ENCODE peak calls at places on chromosome 16, in four cellular contexts. One of them, this sample, is unnamed.
A peak's percentile ranks its signal among the peaks of the same experiment; 100 is the strongest.

GRCh38 chr16:31696968-31697743 is 169.5 kb downstream of the AHSP start:
- DNase-seq in cardiac muscle cell: peak; percentile 34
- DNase-seq in body of pancreas: no peak
- DNase-seq in uterus: no peak
- DNase-seq in this sample: no peak

GRCh38 chr16:49834496-49835009 is 21.4 kb downstream of the ZNF423 start:
- DNase-seq in cardiac muscle cell: peak; percentile 37
- DNase-seq in body of pancreas: no peak
- DNase-seq in uterus: peak; percentile 72
- DNase-seq in this sample: no peak

GRCh38 chr16:66271074-66272060 is 95.1 kb upstream of the CDH5 start:
- DNase-seq in cardiac muscle cell: no peak
- DNase-seq in body of pancreas: no peak
- DNase-seq in uterus: no peak
- DNase-seq in this sample: no peak

GRCh38 chr16:28304214-28304613 is 11.9 kb downstream of the SBK1 start:
- DNase-seq in cardiac muscle cell: peak; percentile 87
- DNase-seq in body of pancreas: no peak
- DNase-seq in uterus: no peak
- DNase-seq in this sample: no peak

GRCh38 chr16:47461598-47462266 is 601 bp downstream of the PHKB start:
- DNase-seq in cardiac muscle cell: peak; percentile 38
- DNase-seq in body of pancreas: peak; percentile 30
- DNase-seq in uterus: no peak
- DNase-seq in this sample: no peak

GRCh38 chr16:84323626-84324025 is 28.9 kb downstream of the WFDC1 start:
- DNase-seq in cardiac muscle cell: no peak
- DNase-seq in body of pancreas: no peak
- DNase-seq in uterus: no peak
- DNase-seq in this sample: no peak

GRCh38 chr16:64356267-64356666 is 765.6 kb downstream of the CDH11 start:
- DNase-seq in cardiac muscle cell: no peak
- DNase-seq in body of pancreas: no peak
- DNase-seq in uterus: no peak
- DNase-seq in this sample: peak; percentile 56

GRCh38 chr16:686459-687260 is 2.5 kb upstream of the JMJD8 start:
- DNase-seq in cardiac muscle cell: no peak
- DNase-seq in body of pancreas: no peak
- DNase-seq in uterus: no peak
- DNase-seq in this sample: no peak

GRCh38 chr16:709651-710499 is 4.3 kb upstream of the FBXL16 start:
- DNase-seq in cardiac muscle cell: peak; percentile 91
- DNase-seq in body of pancreas: no peak
- DNase-seq in uterus: no peak
- DNase-seq in this sample: peak; percentile 62

GRCh38 chr16:49557070-49557446 is 183.5 kb downstream of the C16orf78 start:
- DNase-seq in cardiac muscle cell: peak; percentile 43
- DNase-seq in body of pancreas: no peak
- DNase-seq in uterus: no peak
- DNase-seq in this sample: no peak

GRCh38 chr16:62167551-62167950 is 131.3 kb upstream of the CDH8 start:
- DNase-seq in cardiac muscle cell: no peak
- DNase-seq in body of pancreas: no peak
- DNase-seq in uterus: no peak
- DNase-seq in this sample: no peak

GRCh38 chr16:85173981-85174751 is 61.9 kb upstream of the CIBAR2 start:
- DNase-seq in cardiac muscle cell: peak; percentile 35
- DNase-seq in body of pancreas: no peak
- DNase-seq in uterus: no peak
- DNase-seq in this sample: no peak

GRCh38 chr16:262121-262745 is 13.5 kb downstream of the RGS11 start:
- DNase-seq in cardiac muscle cell: no peak
- DNase-seq in body of pancreas: no peak
- DNase-seq in uterus: no peak
- DNase-seq in this sample: no peak

GRCh38 chr16:26651464-26651863 is 415.3 kb upstream of the C16orf82 start:
- DNase-seq in cardiac muscle cell: no peak
- DNase-seq in body of pancreas: no peak
- DNase-seq in uterus: no peak
- DNase-seq in this sample: no peak

GRCh38 chr16:66512589-66513404 is 37.1 kb downstream of the TK2 start:
- DNase-seq in cardiac muscle cell: no peak
- DNase-seq in body of pancreas: no peak
- DNase-seq in uterus: no peak
- DNase-seq in this sample: no peak

GRCh38 chr16:65098916-65099315 is 22.9 kb downstream of the CDH11 start:
- DNase-seq in cardiac muscle cell: no peak
- DNase-seq in body of pancreas: no peak
- DNase-seq in uterus: no peak
- DNase-seq in this sample: no peak

GRCh38 chr16:86994651-86995171 is 322.5 kb downstream of the C16orf95 start:
- DNase-seq in cardiac muscle cell: no peak
- DNase-seq in body of pancreas: no peak
- DNase-seq in uterus: no peak
- DNase-seq in this sample: peak; percentile 86

GRCh38 chr16:89602273-89602951 is 11.0 kb upstream of the DPEP1 start:
- DNase-seq in cardiac muscle cell: peak; percentile 44
- DNase-seq in body of pancreas: no peak
- DNase-seq in uterus: peak; percentile 34
- DNase-seq in this sample: peak; percentile 72

GRCh38 chr16:85275533-85276249 is 163.4 kb upstream of the CIBAR2 start:
- DNase-seq in cardiac muscle cell: peak; percentile 76
- DNase-seq in body of pancreas: peak; percentile 74
- DNase-seq in uterus: peak; percentile 56
- DNase-seq in this sample: no peak

GRCh38 chr16:22847100-22847499 is 33.1 kb downstream of the HS3ST2 start:
- DNase-seq in cardiac muscle cell: no peak
- DNase-seq in body of pancreas: no peak
- DNase-seq in uterus: no peak
- DNase-seq in this sample: no peak

GRCh38 chr16:68491576-68491950 is 43.3 kb upstream of the SMPD3 start:
- DNase-seq in cardiac muscle cell: no peak
- DNase-seq in body of pancreas: no peak
- DNase-seq in uterus: no peak
- DNase-seq in this sample: no peak

DNA sequence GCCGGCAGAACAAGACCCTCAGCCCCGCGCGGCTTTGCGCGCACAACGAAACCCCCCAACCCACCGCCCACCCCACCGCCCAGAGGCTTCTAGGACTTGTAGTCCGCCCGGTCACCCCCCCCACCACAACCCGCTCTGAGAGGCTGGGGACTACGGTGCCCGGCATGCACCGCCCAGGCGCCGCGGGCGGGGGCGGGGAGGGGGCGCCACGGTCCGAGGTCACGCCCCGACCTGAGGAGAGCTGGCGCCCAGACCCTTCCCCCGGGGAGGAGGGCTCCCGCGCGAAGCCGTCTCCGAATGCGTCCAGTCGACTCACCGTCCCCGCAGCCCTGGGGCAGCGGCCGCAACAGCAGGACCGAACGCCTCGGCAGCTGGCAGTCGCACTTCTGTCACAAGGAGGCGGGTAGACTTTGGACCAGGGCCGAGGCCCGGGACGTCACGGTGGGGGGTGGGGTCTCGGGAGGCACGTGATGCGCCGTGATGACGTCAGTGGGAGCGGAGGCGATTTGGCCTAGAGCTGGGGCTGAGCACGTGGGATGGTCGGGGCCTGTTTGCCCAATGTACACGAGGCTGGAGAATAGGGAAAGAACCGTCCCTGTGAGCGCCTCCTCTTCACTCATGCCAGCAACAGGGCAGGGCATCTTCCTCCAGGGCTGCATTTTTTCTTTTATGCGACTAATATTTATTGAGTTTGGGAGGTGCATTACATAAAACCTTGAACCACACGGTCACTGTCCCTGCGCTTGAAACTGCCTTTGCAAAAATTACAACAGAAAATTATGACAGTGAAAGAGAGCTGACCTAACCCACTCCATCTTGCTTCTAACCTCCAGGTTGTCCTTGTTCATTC is at the start of gene CDIP1:
- DNase-seq in cardiac muscle cell: peak; percentile 95
- DNase-seq in body of pancreas: peak; percentile 98
- DNase-seq in uterus: peak; percentile 97
- DNase-seq in this sample: peak; percentile 79
- TF ChIP-seq CTCF in cardiac muscle cell: peak; percentile 6
- TF ChIP-seq CTCF in body of pancreas: peak; percentile 21
- TF ChIP-seq CTCF in uterus: peak; percentile 51
- TF ChIP-seq CTCF in this sample: no peak

DNA sequence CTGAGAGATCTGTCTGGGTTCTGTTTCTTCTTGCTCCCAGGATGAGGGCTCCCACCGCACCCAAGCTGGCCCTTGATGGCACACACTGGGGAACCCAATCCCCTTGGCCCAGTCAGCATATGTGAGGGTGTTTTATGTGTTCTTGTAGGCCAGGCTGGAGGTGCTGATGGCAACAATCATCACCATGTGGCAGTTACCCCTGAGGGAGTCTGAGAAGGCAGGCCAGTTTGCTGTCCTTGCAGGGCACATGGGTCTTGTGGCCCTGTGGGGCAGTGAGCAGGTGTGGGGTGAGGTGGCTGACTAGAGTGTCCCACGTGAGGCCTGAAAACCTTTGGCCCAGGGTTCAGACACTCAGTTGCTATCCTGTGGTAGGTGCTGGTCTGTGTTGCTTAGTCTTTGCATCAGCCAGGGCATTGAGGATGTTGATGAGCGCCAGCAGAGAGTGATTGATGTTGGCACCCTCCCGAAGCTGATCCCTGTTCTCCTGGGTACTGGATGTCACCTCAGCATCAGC is 2183.0 kb downstream of the TP53TG3F start:
- DNase-seq in cardiac muscle cell: no peak
- DNase-seq in body of pancreas: no peak
- DNase-seq in uterus: no peak
- DNase-seq in this sample: no peak
- H3K9me3 ChIP-seq in cardiac muscle cell: no peaks in the 10 kb centered on the region
- H3K9me3 ChIP-seq in body of pancreas: no peaks in the 10 kb centered on the region
- H3K9me3 ChIP-seq in uterus: no peaks in the 10 kb centered on the region
- H3K9me3 ChIP-seq in this sample: peaks cover 55% of the 10 kb centered on the region

DNA sequence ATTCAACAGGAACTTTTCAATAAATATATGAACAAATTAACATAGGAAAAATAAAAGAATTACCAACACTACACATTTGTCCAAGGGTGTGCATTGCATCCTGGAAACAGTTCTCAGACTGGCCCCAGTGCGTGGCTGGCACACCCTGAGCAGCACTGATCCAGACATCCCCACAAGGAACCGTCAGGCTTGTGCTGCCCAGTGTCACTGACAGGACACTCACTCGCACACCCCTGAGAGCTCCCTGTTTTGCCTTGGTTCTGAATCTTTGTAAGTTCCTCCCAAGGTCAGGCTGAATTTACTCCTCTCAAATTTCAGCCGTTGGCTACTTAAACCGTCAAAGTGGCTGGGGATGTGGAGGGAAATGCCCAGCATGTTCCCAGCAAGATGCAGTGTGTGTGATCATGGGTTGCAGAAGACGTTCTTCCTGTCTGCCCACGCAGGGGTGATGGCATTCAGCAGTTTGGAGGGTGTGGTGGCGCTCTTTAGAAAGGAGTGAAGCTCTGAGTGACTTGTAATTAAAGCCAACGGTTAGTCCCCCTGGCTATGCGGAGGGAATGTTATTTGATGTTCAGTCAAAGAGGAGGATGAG is 1.7 kb downstream of the MT2A start:
- DNase-seq in cardiac muscle cell: no peak
- DNase-seq in body of pancreas: no peak
- DNase-seq in uterus: peak; percentile 47
- DNase-seq in this sample: no peak
- TF ChIP-seq CTCF in cardiac muscle cell: no peak
- TF ChIP-seq CTCF in body of pancreas: no peak
- TF ChIP-seq CTCF in uterus: no peak
- TF ChIP-seq CTCF in this sample: no peak

DNA sequence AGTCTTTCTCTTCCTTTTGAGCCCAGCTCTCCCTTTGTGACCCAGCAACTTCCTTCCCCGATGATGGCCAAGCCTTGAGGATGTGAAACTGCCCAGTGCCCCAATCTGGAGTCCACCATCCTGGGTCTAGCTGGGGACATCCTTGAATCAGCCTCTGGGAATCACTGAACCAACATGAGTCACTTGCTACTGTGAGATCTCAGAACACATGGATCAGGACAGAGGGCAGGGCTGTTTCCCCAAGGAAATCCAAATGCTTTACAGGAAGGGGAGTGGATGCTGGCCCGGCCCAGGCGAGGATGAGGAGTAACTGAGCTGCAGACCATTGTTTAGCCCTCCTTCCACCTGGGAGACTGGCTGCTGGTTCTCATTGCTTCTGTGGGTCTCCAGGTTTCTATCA is 547.6 kb downstream of the WWOX start:
- DNase-seq in cardiac muscle cell: no peak
- DNase-seq in body of pancreas: no peak
- DNase-seq in uterus: no peak
- DNase-seq in this sample: no peak
- H3K9me3 ChIP-seq in cardiac muscle cell: no peaks in the 10 kb centered on the region
- H3K9me3 ChIP-seq in body of pancreas: no peaks in the 10 kb centered on the region
- H3K9me3 ChIP-seq in uterus: no peaks in the 10 kb centered on the region
- H3K9me3 ChIP-seq in this sample: peaks cover 43% of the 10 kb centered on the region

GRCh38 chr16:81732699-81733098 is 46.4 kb upstream of the PLCG2 start:
- DNase-seq in cardiac muscle cell: no peak
- DNase-seq in body of pancreas: no peak
- DNase-seq in uterus: no peak
- DNase-seq in this sample: no peak
- TF ChIP-seq CTCF in cardiac muscle cell: no peak
- TF ChIP-seq CTCF in body of pancreas: no peak
- TF ChIP-seq CTCF in uterus: no peak
- TF ChIP-seq CTCF in this sample: no peak

DNA sequence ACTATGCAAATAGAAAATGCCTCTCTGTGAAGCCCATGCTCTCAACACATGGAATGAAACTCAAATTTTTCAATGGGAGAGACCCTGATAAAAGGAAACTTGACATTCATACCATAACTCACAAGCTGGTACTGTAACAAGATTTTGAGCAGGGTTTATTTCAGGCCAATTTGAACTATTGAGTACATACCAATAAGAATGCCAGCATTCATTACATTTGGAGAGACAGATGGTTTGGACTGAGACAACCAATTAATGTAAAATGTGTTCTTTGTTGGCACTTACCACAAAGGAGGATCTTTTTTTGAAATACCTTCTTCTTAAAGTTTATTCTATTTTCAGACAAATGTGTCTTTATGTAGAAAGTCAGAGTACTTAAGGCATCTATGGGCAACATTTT is 1357.0 kb upstream of the GOT2 start:
- DNase-seq in cardiac muscle cell: no peak
- DNase-seq in body of pancreas: no peak
- DNase-seq in uterus: no peak
- DNase-seq in this sample: no peak
- H3K9me3 ChIP-seq in cardiac muscle cell: no peaks in the 10 kb centered on the region
- H3K9me3 ChIP-seq in body of pancreas: no peaks in the 10 kb centered on the region
- H3K9me3 ChIP-seq in uterus: no peaks in the 10 kb centered on the region
- H3K9me3 ChIP-seq in this sample: peaks cover 8% of the 10 kb centered on the region

This sample was measured in AG04450.